ENCODE peak calls at places on chromosomes 11 and 22, in eight cellular contexts. M, K, C, N, R, W, L and F are unnamed samples.

GRCh38 chr11:4083198-4083597 is 11.4 kb upstream of the RRM1 start:
- DNase-seq in M (no peak), K (no peak), C (no peak), N (no peak), R (no peak), W (no peak), L (no peak), F (no peak)

GRCh38 chr22:43919106-43919965 is 4.3 kb upstream of the PNPLA3 start:
- DNase-seq in M (no peak), K (no peak), C (no peak), N (no peak), R (no peak), W (no peak), L (no peak), F (no peak)

GRCh38 chr11:120020981-120021380 is 116.9 kb downstream of the TRIM29 start:
- DNase-seq in M (no peak), K (no peak), C (no peak), N (peak; percentile 20), R (no peak), W (no peak), L (no peak), F (no peak)

GRCh38 chr11:11192541-11192940 is 160.5 kb downstream of the CSNK2A3 start:
- DNase-seq in M (no peak), K (no peak), C (no peak), N (no peak), R (no peak), W (no peak), L (no peak), F (no peak)

GRCh38 chr11:103792981-103793468 is 243.4 kb upstream of the DDI1 start:
- DNase-seq in M (peak; percentile 69), K (no peak), C (no peak), N (no peak), R (no peak), W (no peak), L (no peak), F (no peak)

GRCh38 chr22:45580703-45581381 is 78.2 kb downstream of the FBLN1 start:
- DNase-seq in M (no peak), K (peak; percentile 92), C (no peak), N (no peak), R (no peak), W (no peak), L (no peak), F (no peak)

GRCh38 chr11:102783016-102783415 is 2.6 kb upstream of the MMP10 start:
- DNase-seq in M (no peak), K (no peak), C (no peak), N (no peak), R (no peak), W (no peak), L (no peak), F (no peak)

GRCh38 chr11:1153951-1154487 is 3.7 kb upstream of the MUC5AC start:
- DNase-seq in M (peak; percentile 91), K (peak; percentile 52), C (peak; percentile 81), N (peak; percentile 85), R (no peak), W (no peak), L (peak; percentile 34), F (peak; percentile 36)

GRCh38 chr11:46472662-46472994 is 81.1 kb upstream of the CHRM4 start:
- DNase-seq in M (no peak), K (no peak), C (no peak), N (no peak), R (no peak), W (no peak), L (no peak), F (no peak)

GRCh38 chr11:84780689-84781293 is 846.4 kb downstream of the DLG2 start:
- DNase-seq in M (peak; percentile 21), K (peak; percentile 40), C (no peak), N (no peak), R (no peak), W (peak; percentile 34), L (no peak), F (no peak)

GRCh38 chr22:20009018-20009482 is 7.6 kb downstream of the ARVCF start:
- DNase-seq in M (no peak), K (no peak), C (no peak), N (no peak), R (no peak), W (no peak), L (no peak), F (no peak)

GRCh38 chr11:95156916-95157568 is 67.4 kb downstream of the ENDOD1 start:
- DNase-seq in M (no peak), K (no peak), C (no peak), N (no peak), R (no peak), W (no peak), L (peak; percentile 47), F (no peak)

GRCh38 chr11:69699213-69699612 is 4.6 kb downstream of the FGF19 start:
- DNase-seq in M (no peak), K (no peak), C (no peak), N (no peak), R (no peak), W (no peak), L (no peak), F (no peak)
- TF ChIP-seq CTCF in M (no peak), K (no peak), C (no peak), N (no peak), R (no peak), W (no peak), L (no peak), F (no peak)

GRCh38 chr11:66543263-66544107 is 2.4 kb downstream of the ZDHHC24 start:
- DNase-seq in M (peak; percentile 61), K (no peak), C (no peak), N (no peak), R (no peak), W (peak; percentile 52), L (peak; percentile 61), F (no peak)
- TF ChIP-seq CTCF in M (peak; percentile 59), K (no peak), C (peak; percentile 73), N (no peak), R (no peak), W (peak; percentile 21), L (peak; percentile 63), F (no peak)

DNA sequence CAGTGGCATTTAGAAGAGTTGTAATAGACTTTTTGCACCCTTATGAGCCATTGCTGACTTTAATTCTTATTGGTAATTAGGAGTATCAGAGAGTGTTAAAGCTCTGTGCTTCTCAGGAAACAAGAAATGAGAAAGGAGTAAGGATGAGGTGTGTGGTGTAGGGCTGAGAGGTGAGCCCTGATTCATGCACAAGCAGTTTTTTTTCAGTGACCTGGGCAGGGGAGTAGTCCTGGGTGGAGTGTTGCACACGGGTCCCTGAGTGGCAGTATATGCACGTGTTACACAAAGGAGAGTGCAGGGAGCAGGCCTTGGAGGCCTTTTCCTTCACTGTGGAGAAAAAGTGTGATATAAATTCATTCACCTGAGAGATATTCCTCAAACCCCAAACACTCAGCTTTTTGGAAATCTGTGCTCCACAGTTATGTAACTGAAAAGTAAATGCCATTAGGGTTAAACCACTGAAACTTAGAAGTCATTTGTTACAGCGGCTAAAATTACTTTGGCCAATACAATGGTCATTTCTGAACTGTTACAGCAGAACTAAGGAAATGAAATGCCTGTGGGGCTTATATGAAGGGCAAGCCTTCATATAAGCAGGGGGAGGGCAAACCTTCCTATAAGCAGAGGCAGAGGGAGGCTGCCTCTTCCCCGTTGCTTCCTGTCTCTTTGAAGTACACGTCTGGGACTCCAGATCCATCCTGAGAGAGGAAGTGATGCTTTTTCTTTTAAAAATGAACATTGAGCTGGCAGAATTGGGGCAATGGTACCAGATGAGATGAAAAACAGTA is 62.6 kb upstream of the OLFML1 start:
- DNase-seq in M (no peak), K (no peak), C (no peak), N (no peak), R (no peak), W (no peak), L (no peak), F (no peak)
- TF ChIP-seq CTCF in M (no peak), K (no peak), C (no peak), N (no peak), R (no peak), W (no peak), L (no peak), F (no peak)

DNA sequence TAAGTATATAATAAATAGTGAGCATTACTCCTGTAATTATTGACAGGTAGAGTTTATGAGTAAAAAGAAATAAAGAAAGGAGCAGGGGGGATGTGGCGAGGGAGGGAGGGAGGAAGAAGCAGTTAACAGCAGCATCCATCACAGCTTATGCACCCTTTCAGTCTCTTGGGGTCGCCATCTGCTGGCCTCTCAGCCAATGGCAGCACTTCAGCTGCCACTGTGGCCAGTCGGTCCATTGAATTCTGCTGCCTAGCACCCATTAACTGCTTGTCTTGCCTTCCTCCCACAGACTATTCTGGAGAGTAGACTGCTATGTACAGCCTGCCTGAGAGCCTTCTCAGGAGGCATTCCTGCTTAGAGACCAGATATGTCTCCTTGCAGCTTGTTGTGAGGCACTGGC is 388.3 kb downstream of the TENM4 start:
- DNase-seq in M (no peak), K (peak; percentile 8), C (no peak), N (no peak), R (no peak), W (peak; percentile 61), L (no peak), F (no peak)
- TF ChIP-seq CTCF in M (peak; percentile 18), K (peak; percentile 18), C (peak; percentile 29), N (no peak), R (no peak), W (peak; percentile 51), L (no peak), F (no peak)

GRCh38 chr22:31846161-31847115 is 92.6 kb downstream of the DEPDC5 start:
- DNase-seq in M (peak; percentile 44), K (peak; percentile 11), C (peak; percentile 68), N (no peak), R (no peak), W (no peak), L (no peak), F (no peak)
- TF ChIP-seq CTCF in M (peak; percentile 32), K (peak; percentile 19), C (peak; percentile 33), N (no peak), R (no peak), W (peak; percentile 38), L (no peak), F (no peak)

GRCh38 chr11:118790357-118791014 is 478 bp downstream of the DDX6 start:
- DNase-seq in M (peak; percentile 53), K (peak; percentile 82), C (no peak), N (peak; percentile 93), R (no peak), W (peak; percentile 81), L (peak; percentile 67), F (peak; percentile 38)
- TF ChIP-seq CTCF in M (peak; percentile 45), K (peak; percentile 50), C (peak; percentile 60), N (no peak), R (no peak), W (peak; percentile 60), L (peak; percentile 48), F (no peak)

DNA sequence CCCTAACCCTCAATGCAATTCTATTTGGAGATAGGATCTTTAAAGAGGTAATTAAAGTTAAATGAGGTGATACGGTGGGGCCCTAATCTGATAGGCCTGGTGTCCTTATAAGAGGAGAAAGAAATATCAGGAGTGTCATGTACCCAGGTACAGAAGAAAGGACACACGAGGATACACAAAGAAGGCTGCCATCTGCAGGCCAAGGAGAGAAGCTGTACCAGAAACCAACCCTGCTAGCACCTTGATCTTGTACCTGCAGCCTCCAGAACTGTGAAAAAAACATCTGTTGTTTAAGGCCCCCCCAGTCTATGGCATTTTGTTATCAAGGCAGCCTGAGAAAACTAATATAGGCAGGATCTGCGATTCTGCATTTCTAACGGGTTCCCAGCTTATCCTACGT is 44.2 kb downstream of the FBXO7 start:
- DNase-seq in M (no peak), K (peak; percentile 30), C (no peak), N (no peak), R (no peak), W (no peak), L (no peak), F (no peak)
- TF ChIP-seq CTCF in M (peak; percentile 25), K (peak; percentile 57), C (peak; percentile 9), N (no peak), R (no peak), W (peak; percentile 34), L (no peak), F (no peak)